ENCODE peak calls at places on chromosomes 12 and 14, in eight cellular contexts. M is HCT116, B is uterus, U is keratinocyte, P is aorta, E is breast epithelium, T is astrocyte, X is thoracic aorta. Z is an unnamed sample. For H3K9me3 and H3K27me3, the result is how much of the 10 kb centered on the place peaks cover.

GRCh38 chr14:93033983-93034670 is 81.6 kb downstream of the ITPK1 start:
- DNase-seq in X (no peak), B (no peak), E (no peak), P (no peak), M (no peak), T (no peak), U (no peak), Z (peak)

GRCh38 chr14:61854898-61855297 is 92.7 kb downstream of the SNAPC1 start:
- DNase-seq in X (no peak), T (no peak), M (no peak), U (no peak), E (no peak), B (no peak), P (no peak), Z (no peak)

GRCh38 chr14:105491366-105492006 is 440 bp downstream of the TEDC1 start:
- DNase-seq in T (no peak), U (no peak), B (peak), P (peak), E (no peak), X (no peak), M (peak), Z (peak)

GRCh38 chr12:6276936-6277615 is 33.4 kb upstream of the PLEKHG6 start:
- DNase-seq in B (no peak), P (no peak), M (no peak), T (no peak), E (no peak), X (no peak), U (no peak), Z (no peak)

GRCh38 chr12:9118161-9118560 is 2.4 kb upstream of the A2M start:
- DNase-seq in X (no peak), U (no peak), B (no peak), T (no peak), E (no peak), P (peak), M (no peak), Z (no peak)

GRCh38 chr14:50647282-50647681 is 20.8 kb downstream of the SAV1 start:
- DNase-seq in U (no peak), X (no peak), M (no peak), B (no peak), P (no peak), E (no peak), T (no peak), Z (no peak)

GRCh38 chr14:94941311-94941710 is 171.4 kb upstream of the GSC start:
- DNase-seq in T (no peak), M (no peak), B (no peak), E (no peak), P (no peak), X (no peak), U (no peak), Z (no peak)

GRCh38 chr12:131836714-131837397 is 8.7 kb downstream of the MMP17 start:
- DNase-seq in P (no peak), X (no peak), T (no peak), B (no peak), E (no peak), M (no peak), U (no peak), Z (no peak)

GRCh38 chr12:83097656-83098055 is 410.9 kb downstream of the TMTC2 start:
- DNase-seq in M (no peak), T (no peak), X (no peak), U (no peak), B (no peak), P (no peak), E (no peak), Z (no peak)

GRCh38 chr12:123696209-123696608 is 15.9 kb upstream of the ATP6V0A2 start:
- DNase-seq in M (no peak), B (no peak), X (no peak), T (no peak), E (no peak), U (no peak), P (no peak), Z (no peak)

GRCh38 chr12:13835657-13836056 is 145.7 kb downstream of the GRIN2B start:
- DNase-seq in E (no peak), M (no peak), P (no peak), X (no peak), T (no peak), U (no peak), B (no peak), Z (no peak)

GRCh38 chr12:32284561-32284960 is 114.8 kb upstream of the FGD4 start:
- DNase-seq in E (no peak), X (no peak), M (no peak), U (no peak), P (no peak), B (no peak), T (peak), Z (no peak)

GRCh38 chr12:64160718-64161060 is 61.4 kb downstream of the KICS2 start:
- DNase-seq in B (no peak), U (no peak), M (no peak), E (no peak), T (peak), X (no peak), P (no peak), Z (no peak)

GRCh38 chr12:55850893-55851292 is 8.2 kb upstream of the MMP19 start:
- DNase-seq in B (no peak), X (no peak), U (no peak), M (no peak), P (no peak), T (peak), E (no peak), Z (no peak)

GRCh38 chr14:73755434-73756014 is 41.3 kb upstream of the PNMA1 start:
- DNase-seq in X (no peak), B (no peak), T (no peak), P (peak), E (no peak), U (no peak), M (no peak), Z (peak)

GRCh38 chr14:22666203-22666893 is 22.2 kb upstream of the OR6J1 start:
- DNase-seq in M (no peak), P (no peak), T (no peak), B (no peak), U (no peak), E (no peak), X (no peak), Z (no peak)

GRCh38 chr14:100827140-100827517 is 1.2 kb downstream of the MEG3 start:
- DNase-seq in X (no peak), P (no peak), M (no peak), U (no peak), E (no peak), B (no peak), T (no peak), Z (no peak)

GRCh38 chr14:66228267-66228970 is 257.8 kb upstream of the CCDC196 start:
- DNase-seq in P (no peak), T (peak), B (no peak), U (peak), M (peak), X (no peak), E (no peak), Z (no peak)

GRCh38 chr14:65354715-65355114 is 57.8 kb upstream of the FUT8 start:
- DNase-seq in U (peak), E (no peak), P (no peak), B (no peak), X (no peak), T (no peak), M (no peak), Z (no peak)

GRCh38 chr14:51095854-51096823 is 1.2 kb upstream of the TRIM9 start:
- DNase-seq in E (no peak), B (peak), P (peak), T (peak), X (peak), U (no peak), M (no peak), Z (peak)

GRCh38 chr14:100399052-100399849 is 76.1 kb downstream of the SLC25A47 start:
- DNase-seq in X (no peak), B (no peak), E (no peak), M (no peak), P (no peak), U (no peak), T (peak), Z (peak)

GRCh38 chr12:94730846-94731245 is 80.5 kb upstream of the TMCC3 start:
- DNase-seq in T (no peak), U (no peak), B (no peak), M (no peak), P (no peak), E (no peak), X (no peak), Z (no peak)

GRCh38 chr14:95922080-95922479 is 45.4 kb downstream of the TUNAR start:
- DNase-seq in B (no peak), T (no peak), X (no peak), P (no peak), E (no peak), U (no peak), M (no peak), Z (no peak)

GRCh38 chr12:46724020-46724419 is 101.8 kb downstream of the SLC38A4 start:
- DNase-seq in M (no peak), T (no peak), P (no peak), U (no peak), E (no peak), X (no peak), B (no peak), Z (no peak)

GRCh38 chr12:99619389-99620158 is 28.0 kb upstream of the GARIN6 start:
- DNase-seq in X (no peak), T (peak), P (no peak), E (no peak), B (no peak), U (no peak), M (peak), Z (peak)
- H3K9me3 ChIP-seq in X (under half), T (under half), P (under half), E (under half), B (under half), U (under half), M (under half), Z (under half)

DNA sequence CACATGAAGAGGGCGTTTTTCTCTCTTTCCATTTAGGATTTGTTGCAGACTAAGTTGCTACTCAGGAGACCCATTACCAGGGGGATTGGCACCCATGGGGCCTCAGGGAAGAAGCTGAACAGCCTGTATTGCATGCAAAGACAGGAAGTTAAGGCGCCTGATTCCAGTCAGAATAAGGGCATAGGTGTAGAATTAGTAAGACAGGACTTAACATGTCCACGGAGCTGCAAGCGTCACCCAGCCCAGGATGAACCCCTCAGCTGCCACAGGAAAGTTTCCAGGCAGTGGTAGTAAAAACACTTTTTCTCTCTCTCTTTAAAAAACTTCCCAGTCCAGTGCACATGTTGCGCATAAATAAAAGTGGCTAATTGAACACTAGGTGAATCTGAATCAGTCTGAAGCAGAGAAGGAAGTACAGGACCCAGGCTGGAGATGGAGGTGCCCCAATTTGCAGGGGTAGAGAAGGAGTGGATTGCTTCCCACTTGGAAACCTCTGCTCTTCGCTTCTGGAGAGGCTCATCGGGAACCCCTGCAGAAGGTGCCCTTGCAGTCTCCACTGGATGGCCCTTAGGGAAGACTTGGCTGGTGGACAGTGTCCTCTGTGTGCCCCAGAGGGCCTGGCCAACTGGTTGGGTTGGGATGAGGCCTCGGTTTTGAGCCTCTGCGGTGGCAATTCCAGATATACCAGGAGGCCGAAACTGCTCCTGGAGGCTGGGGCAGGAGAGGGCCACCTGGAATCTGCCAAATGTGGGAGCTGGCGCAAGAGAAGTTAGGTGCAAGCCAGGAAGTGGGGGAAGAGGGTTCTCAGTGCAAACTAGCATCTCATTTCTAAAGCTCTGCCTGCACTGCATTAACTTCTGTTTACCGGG is 10.7 kb upstream of the TBX3 start:
- DNase-seq in X (no peak), P (no peak), E (no peak), M (no peak), U (no peak), T (no peak), B (no peak), Z (no peak)
- H3K27me3 ChIP-seq in X (under half), P (under half), E (under half), M (under half), U (under half), T (half or more), B (under half), Z (under half)

DNA sequence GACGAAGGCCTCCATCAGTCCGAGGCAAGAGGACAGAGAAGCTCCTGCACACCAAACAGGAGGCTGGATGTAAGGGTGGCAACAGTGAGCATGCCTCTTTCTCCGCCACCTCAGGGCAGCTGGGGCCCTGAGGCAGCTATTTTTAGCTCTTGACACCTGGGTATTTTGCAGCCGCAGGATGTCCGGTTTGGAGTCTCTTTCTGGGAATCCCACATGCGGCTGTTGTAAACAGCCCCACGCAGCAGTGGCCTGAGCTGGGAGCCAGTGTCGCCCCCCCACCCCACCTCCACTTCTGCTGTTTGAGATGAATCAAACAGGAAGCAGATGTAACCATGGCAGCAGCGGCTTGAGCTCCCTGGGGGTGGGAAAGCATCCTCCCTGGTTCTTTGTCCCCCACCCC is 11.7 kb downstream of the HDAC7 start:
- DNase-seq in B (no peak), X (no peak), P (peak), E (no peak), U (no peak), M (no peak), T (peak), Z (no peak)
- H3K4me3 ChIP-seq in B (no peak), X (peak), P (no peak), E (no peak), U (no peak), M (no peak), T (no peak), Z (no peak)

DNA sequence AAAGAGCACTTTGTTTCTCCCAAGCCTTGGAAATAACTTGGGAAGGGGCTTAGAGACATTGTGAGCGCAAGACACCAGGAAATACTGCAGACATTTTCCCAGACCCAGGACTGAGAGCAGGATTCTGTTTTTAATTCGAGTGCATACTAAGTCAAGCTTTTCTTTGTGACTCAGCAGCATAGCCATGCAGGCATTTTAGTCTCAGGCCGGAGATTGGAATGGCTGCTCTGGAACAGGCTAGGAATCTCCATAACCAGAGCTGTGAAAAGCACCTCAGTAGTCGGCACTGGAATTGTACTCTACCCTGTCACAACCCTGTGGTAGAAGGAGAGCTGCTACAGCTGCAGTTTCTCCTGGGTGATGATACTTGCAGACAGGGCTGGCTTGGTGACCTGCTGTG is 28.9 kb upstream of the GARIN6 start:
- DNase-seq in X (no peak), M (no peak), U (no peak), B (no peak), E (no peak), P (no peak), T (peak), Z (no peak)
- H3K9me3 ChIP-seq in X (under half), M (under half), U (under half), B (under half), E (under half), P (under half), T (under half), Z (under half)

GRCh38 chr12:114434341-114434740 is 28.4 kb upstream of the TBX5 start:
- DNase-seq in M (no peak), T (no peak), E (no peak), B (no peak), U (no peak), X (no peak), P (no peak), Z (no peak)
- H3K27me3 ChIP-seq in M (under half), T (under half), E (under half), B (under half), U (under half), X (under half), P (under half), Z (half or more)

GRCh38 chr12:78002878-78003277 is 172.2 kb downstream of the NAV3 start:
- DNase-seq in T (no peak), E (no peak), X (no peak), P (no peak), B (no peak), M (no peak), U (no peak), Z (no peak)

GRCh38 chr12:77998236-77998786 is 167.6 kb downstream of the NAV3 start:
- DNase-seq in P (no peak), U (no peak), E (no peak), B (no peak), M (no peak), X (no peak), T (no peak), Z (no peak)

GRCh38 chr12:77996670-77997069 is 166.0 kb downstream of the NAV3 start:
- DNase-seq in X (no peak), M (no peak), B (no peak), E (no peak), P (no peak), T (no peak), U (no peak), Z (no peak)

GRCh38 chr12:77995436-77996167 is 164.9 kb downstream of the NAV3 start:
- DNase-seq in M (peak), T (peak), B (no peak), P (no peak), E (no peak), U (peak), X (no peak), Z (no peak)

DNA sequence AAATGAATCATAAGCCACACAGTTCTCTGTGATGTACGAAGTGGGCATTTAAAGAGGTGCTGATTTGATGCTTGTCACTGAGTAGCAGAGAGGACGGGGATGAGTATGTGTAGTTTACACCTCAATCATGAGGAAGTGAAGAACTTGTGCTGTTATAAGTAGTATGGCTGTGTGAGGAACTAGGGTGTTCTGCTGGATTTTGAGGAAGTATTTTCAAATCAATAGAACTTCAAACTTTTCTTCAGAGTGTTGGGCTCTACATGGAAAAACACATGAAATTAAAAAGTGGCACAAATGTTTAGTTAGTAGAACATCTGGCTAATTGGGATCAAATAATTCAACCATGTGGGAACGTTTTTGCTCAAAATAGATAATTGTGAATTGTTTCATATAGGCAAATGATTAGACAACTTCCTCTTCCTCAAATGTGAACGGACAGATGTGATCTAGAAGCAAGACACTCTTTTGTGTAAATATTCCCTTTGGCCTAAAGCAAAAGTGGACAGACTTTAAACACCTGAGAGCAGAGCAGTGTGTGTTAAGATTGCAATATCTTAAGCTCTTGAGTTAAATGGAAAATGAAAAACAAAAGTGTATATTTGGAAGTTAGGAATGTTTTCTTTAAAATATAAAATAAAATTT is 168.5 kb downstream of the NAV3 start:
- DNase-seq in B (no peak), T (no peak), P (no peak), M (no peak), U (no peak), X (no peak), E (no peak), Z (no peak)
- H3K4me3 ChIP-seq in B (no peak), T (no peak), P (no peak), M (no peak), U (no peak), X (no peak), E (no peak), Z (no peak)

GRCh38 chr14:106848330-106849121 is 1322.1 kb downstream of the TMEM121 start:
- DNase-seq in X (no peak), T (no peak), B (peak), E (no peak), U (no peak), P (no peak), M (no peak), Z (peak)

GRCh38 chr14:106845286-106846087 is 1319.1 kb downstream of the TMEM121 start:
- DNase-seq in U (no peak), B (peak), P (no peak), M (no peak), X (no peak), E (no peak), T (no peak), Z (peak)

GRCh38 chr14:106843951-106844483 is 1317.6 kb downstream of the TMEM121 start:
- DNase-seq in P (peak), B (peak), M (no peak), U (no peak), E (no peak), T (no peak), X (no peak), Z (no peak)

GRCh38 chr14:106844608-106845285 is 1318.4 kb downstream of the TMEM121 start:
- DNase-seq in X (no peak), P (peak), E (no peak), U (no peak), M (no peak), B (peak), T (no peak), Z (peak)

GRCh38 chr14:106846218-106846617 is 1319.8 kb downstream of the TMEM121 start:
- DNase-seq in E (no peak), M (no peak), B (no peak), U (no peak), P (no peak), X (no peak), T (no peak), Z (no peak)
- H3K9me3 ChIP-seq in E (under half), M (under half), B (under half), U (under half), P (under half), X (under half), T (under half), Z (under half)

GRCh38 chr12:53939141-53940108 is 794 bp downstream of the HOXC13 start:
- DNase-seq in P (peak), T (no peak), X (no peak), M (no peak), U (peak), B (no peak), E (no peak), Z (no peak)
- H3K27me3 ChIP-seq in P (under half), T (half or more), X (half or more), M (under half), U (under half), B (under half), E (under half), Z (half or more)